ENCODE peak calls at places on chromosomes 16 and 17, in six cellular contexts. L is astrocyte of the spinal cord, G is Panc1, V is left ventricle myocardium inferior, J is heart right ventricle, N is MCF 10A. S is an unnamed sample.

GRCh38 chr16:85835956-85836705 is 36.6 kb downstream of the COX4I1 start:
- DNase-seq in L (no peak), G (no peak), V (no peak), J (no peak), N (no peak), S (no peak)

GRCh38 chr17:31480904-31481782 is 89.7 kb downstream of the RAB11FIP4 start:
- DNase-seq in L (no peak), G (no peak), V (no peak), J (no peak), N (no peak), S (no peak)

GRCh38 chr16:84013787-84014569 is 28.6 kb downstream of the SLC38A8 start:
- DNase-seq in L (peak; percentile 54), G (peak; percentile 10), V (no peak), J (no peak), N (peak; percentile 98), S (peak; percentile 96)

GRCh38 chr17:50281739-50282401 is 7.6 kb downstream of the TMEM92 start:
- DNase-seq in L (no peak), G (no peak), V (no peak), J (no peak), N (no peak), S (no peak)

GRCh38 chr16:10868562-10869469 is 8.2 kb upstream of the CIITA start:
- DNase-seq in L (no peak), G (no peak), V (peak; percentile 52), J (peak; percentile 51), N (no peak), S (no peak)

GRCh38 chr17:44198721-44199552 is 747 bp downstream of the ATXN7L3 start:
- DNase-seq in L (peak; percentile 36), G (no peak), V (peak; percentile 67), J (peak; percentile 72), N (peak; percentile 43), S (no peak)

GRCh38 chr17:31679667-31680066 is 179.4 kb downstream of the COPRS start:
- DNase-seq in L (no peak), G (no peak), V (no peak), J (no peak), N (no peak), S (no peak)

GRCh38 chr17:15516150-15516549 is 47.1 kb downstream of the TVP23C start:
- DNase-seq in L (peak; percentile 47), G (no peak), V (no peak), J (no peak), N (peak; percentile 2), S (no peak)

GRCh38 chr17:82042649-82043048 is 5.2 kb upstream of the DCXR start:
- DNase-seq in L (no peak), G (no peak), V (no peak), J (no peak), N (no peak), S (no peak)

GRCh38 chr17:79622201-79622601 is 11.3 kb upstream of the RBFOX3 start:
- DNase-seq in L (no peak), G (no peak), V (peak; percentile 4), J (no peak), N (no peak), S (no peak)

GRCh38 chr16:77591347-77591746 is 131.0 kb upstream of the NUDT7 start:
- DNase-seq in L (no peak), G (no peak), V (no peak), J (no peak), N (no peak), S (no peak)

GRCh38 chr17:3556239-3556904 is 1.2 kb downstream of the TRPV3 start:
- DNase-seq in L (no peak), G (no peak), V (no peak), J (no peak), N (no peak), S (no peak)

GRCh38 chr17:46978489-46979022 is 497 bp downstream of the RPRML start:
- DNase-seq in L (no peak), G (no peak), V (no peak), J (no peak), N (no peak), S (no peak)

GRCh38 chr17:56939869-56940484 is 20.9 kb downstream of the COIL start:
- DNase-seq in L (peak; percentile 57), G (peak; percentile 45), V (no peak), J (no peak), N (peak; percentile 71), S (no peak)

GRCh38 chr16:30567991-30568638 is 3.4 kb downstream of the ZNF688 start:
- DNase-seq in L (peak; percentile 38), G (peak; percentile 24), V (no peak), J (no peak), N (peak; percentile 95), S (peak; percentile 69)

GRCh38 chr16:16163571-16163970 is 59.7 kb downstream of the ABCC6 start:
- DNase-seq in L (no peak), G (no peak), V (no peak), J (no peak), N (no peak), S (no peak)

GRCh38 chr17:51258756-51259573 is 884 bp downstream of the MBTD1 start:
- DNase-seq in L (no peak), G (no peak), V (no peak), J (peak; percentile 21), N (no peak), S (no peak)

GRCh38 chr16:49793244-49793643 is 62.7 kb downstream of the ZNF423 start:
- DNase-seq in L (no peak), G (no peak), V (no peak), J (no peak), N (no peak), S (no peak)

GRCh38 chr16:85645021-85645589 is 32.0 kb downstream of the GSE1 start:
- DNase-seq in L (no peak), G (no peak), V (no peak), J (no peak), N (peak; percentile 16), S (no peak)

GRCh38 chr16:56662357-56663354 is 4.9 kb downstream of the MT1F start:
- DNase-seq in L (no peak), G (no peak), V (no peak), J (no peak), N (no peak), S (no peak)

GRCh38 chr17:81884520-81884919 is 6.9 kb downstream of the ALYREF start:
- DNase-seq in L (no peak), G (no peak), V (no peak), J (no peak), N (no peak), S (no peak)

GRCh38 chr17:66716236-66717026 is 118.5 kb upstream of the CACNG5 start:
- DNase-seq in L (peak; percentile 40), G (no peak), V (no peak), J (no peak), N (no peak), S (no peak)

GRCh38 chr17:8826808-8827435 is 27.8 kb upstream of the MFSD6L start:
- DNase-seq in L (no peak), G (no peak), V (no peak), J (no peak), N (no peak), S (no peak)

GRCh38 chr17:62760059-62760887 is 47.8 kb downstream of the MARCHF10 start:
- DNase-seq in L (no peak), G (no peak), V (no peak), J (no peak), N (no peak), S (no peak)

GRCh38 chr17:75720656-75721462 is at the start of gene ITGB4:
- DNase-seq in L (no peak), G (no peak), V (peak; percentile 43), J (peak; percentile 49), N (peak; percentile 85), S (no peak)

GRCh38 chr17:82225368-82226029 is 3.3 kb upstream of the SLC16A3 start:
- DNase-seq in L (no peak), G (no peak), V (no peak), J (peak; percentile 21), N (no peak), S (no peak)

GRCh38 chr17:29349409-29349808 is 40.8 kb upstream of the TAOK1 start:
- DNase-seq in L (no peak), G (no peak), V (no peak), J (no peak), N (no peak), S (no peak)

GRCh38 chr17:17628388-17629008 is 37.0 kb upstream of the PEMT start:
- DNase-seq in L (no peak), G (no peak), V (no peak), J (no peak), N (no peak), S (no peak)

GRCh38 chr16:23566724-23567123 is 9.2 kb downstream of the UBFD1 start:
- DNase-seq in L (no peak), G (no peak), V (no peak), J (no peak), N (no peak), S (no peak)

GRCh38 chr17:36730095-36730808 is 128.9 kb downstream of the MRM1 start:
- DNase-seq in L (no peak), G (no peak), V (no peak), J (no peak), N (no peak), S (no peak)
- TF ChIP-seq CTCF in L (no peak), G (no peak), V (no peak), J (no peak), N (no peak), S (no peak)

GRCh38 chr17:40443196-40443987 is at the start of gene IGFBP4:
- DNase-seq in L (peak; percentile 76), G (no peak), V (peak; percentile 84), J (peak; percentile 86), N (peak; percentile 72), S (no peak)
- TF ChIP-seq CTCF in L (peak; percentile 19), G (peak; percentile 82), V (peak; percentile 44), J (peak; percentile 50), N (no peak), S (peak; percentile 35)

GRCh38 chr16:66520406-66521194 is 29.3 kb downstream of the TK2 start:
- DNase-seq in L (no peak), G (no peak), V (peak; percentile 59), J (peak; percentile 47), N (no peak), S (no peak)
- TF ChIP-seq CTCF in L (no peak), G (no peak), V (no peak), J (no peak), N (no peak), S (no peak)

DNA sequence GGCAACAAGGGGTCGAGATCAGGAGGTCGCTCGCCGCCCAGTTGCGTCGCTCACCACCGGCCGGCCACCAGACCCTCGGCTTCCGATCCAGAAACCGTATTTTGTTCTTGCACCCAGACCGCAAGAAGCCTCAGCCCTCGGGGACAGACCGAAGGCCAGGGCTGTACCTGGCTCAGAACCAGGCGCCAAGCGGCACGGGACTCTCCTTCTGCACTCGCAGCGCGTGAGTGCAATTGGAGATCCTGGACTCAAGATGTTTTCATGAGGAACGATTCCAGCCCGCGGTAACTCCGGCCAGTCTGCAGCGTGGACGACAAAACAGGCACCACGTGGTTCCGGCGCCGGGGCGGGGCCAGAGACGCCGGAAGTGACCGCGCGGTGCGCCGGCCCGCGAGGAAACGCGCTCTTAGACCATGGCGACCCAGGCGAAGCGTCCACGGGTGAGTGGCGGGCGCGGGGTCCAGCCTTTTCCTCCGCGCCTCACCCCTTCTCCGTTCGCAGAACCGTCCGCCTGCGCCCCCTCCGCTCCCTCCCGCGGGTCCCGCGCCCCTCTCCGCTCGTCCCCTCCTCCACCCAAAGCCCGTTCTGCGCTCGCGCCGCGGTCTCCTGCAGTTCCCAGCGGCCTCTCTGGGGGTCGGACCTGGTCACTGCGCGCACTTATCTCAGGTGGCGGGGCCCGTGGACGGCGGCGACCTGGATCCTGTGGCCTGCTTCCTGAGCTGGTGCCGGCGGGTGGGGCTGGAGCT is at the start of gene SETD6:
- DNase-seq in L (peak; percentile 89), G (peak; percentile 45), V (peak; percentile 89), J (peak; percentile 89), N (peak; percentile 88), S (peak; percentile 25)
- TF ChIP-seq CTCF in L (peak; percentile 14), G (peak; percentile 26), V (peak; percentile 47), J (peak; percentile 22), N (peak; percentile 18), S (no peak)

S was measured in keratinocyte.